ENCODE peak calls at places on chromosomes 12 and 14, in seven cellular contexts. One of them, this sample, is unnamed. For H3K4me1, the result is how much of the 10 kb centered on the place peaks cover.

GRCh38 chr12:49868952-49869815 is 26.3 kb upstream of the BCDIN3D start:
- DNase-seq in OCI-LY7: no peak
- DNase-seq in adipocyte: peak
- DNase-seq in tibial artery: peak
- DNase-seq in SJCRH30: peak
- DNase-seq in lower lobe of right lung: peak
- DNase-seq in iPS DF 6.9: no peak
- DNase-seq in this sample: peak

GRCh38 chr12:12776261-12776660 is 9.2 kb upstream of the APOLD1 start:
- DNase-seq in lower lobe of right lung: no peak
- DNase-seq in tibial artery: no peak
- DNase-seq in SJCRH30: no peak
- DNase-seq in adipocyte: no peak
- DNase-seq in OCI-LY7: peak
- DNase-seq in iPS DF 6.9: no peak
- DNase-seq in this sample: peak

GRCh38 chr12:40801861-40802260 is 109.6 kb downstream of the CNTN1 start:
- DNase-seq in lower lobe of right lung: no peak
- DNase-seq in tibial artery: no peak
- DNase-seq in OCI-LY7: no peak
- DNase-seq in SJCRH30: no peak
- DNase-seq in iPS DF 6.9: no peak
- DNase-seq in adipocyte: no peak
- DNase-seq in this sample: no peak

GRCh38 chr12:34602213-34602940 is 580.1 kb downstream of the ALG10 start:
- DNase-seq in iPS DF 6.9: no peak
- DNase-seq in SJCRH30: no peak
- DNase-seq in lower lobe of right lung: peak
- DNase-seq in tibial artery: peak
- DNase-seq in adipocyte: no peak
- DNase-seq in OCI-LY7: no peak
- DNase-seq in this sample: no peak

GRCh38 chr12:90216815-90217214 is 508.2 kb upstream of the ATP2B1 start:
- DNase-seq in tibial artery: no peak
- DNase-seq in OCI-LY7: no peak
- DNase-seq in iPS DF 6.9: no peak
- DNase-seq in lower lobe of right lung: no peak
- DNase-seq in SJCRH30: no peak
- DNase-seq in adipocyte: no peak
- DNase-seq in this sample: peak

GRCh38 chr12:95623554-95624170 is 72.4 kb upstream of the USP44 start:
- DNase-seq in adipocyte: peak
- DNase-seq in iPS DF 6.9: peak
- DNase-seq in OCI-LY7: peak
- DNase-seq in lower lobe of right lung: peak
- DNase-seq in tibial artery: peak
- DNase-seq in SJCRH30: peak
- DNase-seq in this sample: peak

GRCh38 chr14:103544627-103545218 is 15.7 kb downstream of the TRMT61A start:
- DNase-seq in OCI-LY7: no peak
- DNase-seq in tibial artery: peak
- DNase-seq in SJCRH30: no peak
- DNase-seq in iPS DF 6.9: no peak
- DNase-seq in lower lobe of right lung: no peak
- DNase-seq in adipocyte: no peak
- DNase-seq in this sample: no peak

GRCh38 chr14:80445605-80446004 is 234.3 kb upstream of the DIO2 start:
- DNase-seq in lower lobe of right lung: no peak
- DNase-seq in tibial artery: no peak
- DNase-seq in SJCRH30: no peak
- DNase-seq in iPS DF 6.9: no peak
- DNase-seq in OCI-LY7: no peak
- DNase-seq in adipocyte: no peak
- DNase-seq in this sample: no peak

GRCh38 chr14:94596361-94596760 is 15.1 kb downstream of the SERPINA5 start:
- DNase-seq in OCI-LY7: no peak
- DNase-seq in adipocyte: no peak
- DNase-seq in tibial artery: no peak
- DNase-seq in SJCRH30: no peak
- DNase-seq in iPS DF 6.9: no peak
- DNase-seq in lower lobe of right lung: no peak
- DNase-seq in this sample: no peak

GRCh38 chr12:117790948-117791347 is 177.8 kb downstream of the KSR2 start:
- DNase-seq in lower lobe of right lung: no peak
- DNase-seq in tibial artery: no peak
- DNase-seq in iPS DF 6.9: no peak
- DNase-seq in SJCRH30: no peak
- DNase-seq in OCI-LY7: no peak
- DNase-seq in adipocyte: no peak
- DNase-seq in this sample: no peak

GRCh38 chr12:26346748-26347147 is 151.4 kb downstream of the SSPN start:
- DNase-seq in adipocyte: peak
- DNase-seq in iPS DF 6.9: no peak
- DNase-seq in tibial artery: no peak
- DNase-seq in SJCRH30: no peak
- DNase-seq in OCI-LY7: no peak
- DNase-seq in lower lobe of right lung: no peak
- DNase-seq in this sample: no peak

GRCh38 chr12:89984846-89985245 is 276.2 kb upstream of the ATP2B1 start:
- DNase-seq in iPS DF 6.9: no peak
- DNase-seq in lower lobe of right lung: no peak
- DNase-seq in adipocyte: no peak
- DNase-seq in SJCRH30: no peak
- DNase-seq in OCI-LY7: no peak
- DNase-seq in tibial artery: no peak
- DNase-seq in this sample: no peak

GRCh38 chr12:87200289-87200979 is 828.8 kb downstream of the C12orf50 start:
- DNase-seq in OCI-LY7: no peak
- DNase-seq in SJCRH30: no peak
- DNase-seq in lower lobe of right lung: no peak
- DNase-seq in iPS DF 6.9: no peak
- DNase-seq in adipocyte: no peak
- DNase-seq in tibial artery: no peak
- DNase-seq in this sample: no peak

GRCh38 chr12:59649203-59649602 is 53.4 kb downstream of the SLC16A7 start:
- DNase-seq in iPS DF 6.9: no peak
- DNase-seq in lower lobe of right lung: no peak
- DNase-seq in OCI-LY7: no peak
- DNase-seq in adipocyte: peak
- DNase-seq in SJCRH30: no peak
- DNase-seq in tibial artery: no peak
- DNase-seq in this sample: no peak

GRCh38 chr12:131261906-131262305 is 308.2 kb downstream of the ADGRD1 start:
- DNase-seq in SJCRH30: no peak
- DNase-seq in lower lobe of right lung: peak
- DNase-seq in iPS DF 6.9: no peak
- DNase-seq in tibial artery: no peak
- DNase-seq in OCI-LY7: no peak
- DNase-seq in adipocyte: no peak
- DNase-seq in this sample: no peak

GRCh38 chr12:1474567-1475153 is 119.7 kb downstream of the FBXL14 start:
- DNase-seq in OCI-LY7: no peak
- DNase-seq in iPS DF 6.9: no peak
- DNase-seq in lower lobe of right lung: no peak
- DNase-seq in SJCRH30: peak
- DNase-seq in adipocyte: peak
- DNase-seq in tibial artery: no peak
- DNase-seq in this sample: peak

GRCh38 chr12:81143057-81143456 is 65.2 kb downstream of the ACSS3 start:
- DNase-seq in lower lobe of right lung: no peak
- DNase-seq in adipocyte: no peak
- DNase-seq in OCI-LY7: no peak
- DNase-seq in tibial artery: no peak
- DNase-seq in iPS DF 6.9: no peak
- DNase-seq in SJCRH30: no peak
- DNase-seq in this sample: no peak

DNA sequence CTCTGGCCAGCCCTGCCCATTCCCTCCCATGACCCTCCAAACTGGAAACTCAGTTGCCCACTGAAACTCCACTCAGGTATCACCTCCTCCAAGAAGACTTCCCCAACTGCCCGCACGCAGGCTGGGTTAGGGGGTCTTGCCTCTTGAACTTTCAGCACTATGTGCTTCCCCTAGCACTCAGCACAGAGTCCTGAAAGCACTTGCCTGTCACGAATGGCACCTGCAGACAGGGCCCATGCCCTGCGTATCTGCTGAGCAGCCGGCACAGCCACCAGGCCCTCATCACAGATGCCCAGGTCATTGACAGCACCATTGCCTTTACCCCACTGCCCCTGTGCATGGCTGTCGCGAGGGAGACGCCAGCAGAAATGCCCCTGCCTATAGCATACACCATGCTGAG is 11.2 kb downstream of the CCDC88C start:
- DNase-seq in adipocyte: no peak
- DNase-seq in tibial artery: no peak
- DNase-seq in lower lobe of right lung: no peak
- DNase-seq in iPS DF 6.9: no peak
- DNase-seq in SJCRH30: no peak
- DNase-seq in OCI-LY7: no peak
- DNase-seq in this sample: no peak
- H3K4me1 ChIP-seq in adipocyte: under half
- H3K4me1 ChIP-seq in tibial artery: under half
- H3K4me1 ChIP-seq in lower lobe of right lung: under half
- H3K4me1 ChIP-seq in iPS DF 6.9: under half
- H3K4me1 ChIP-seq in SJCRH30: under half
- H3K4me1 ChIP-seq in OCI-LY7: half or more
- H3K4me1 ChIP-seq in this sample: under half

DNA sequence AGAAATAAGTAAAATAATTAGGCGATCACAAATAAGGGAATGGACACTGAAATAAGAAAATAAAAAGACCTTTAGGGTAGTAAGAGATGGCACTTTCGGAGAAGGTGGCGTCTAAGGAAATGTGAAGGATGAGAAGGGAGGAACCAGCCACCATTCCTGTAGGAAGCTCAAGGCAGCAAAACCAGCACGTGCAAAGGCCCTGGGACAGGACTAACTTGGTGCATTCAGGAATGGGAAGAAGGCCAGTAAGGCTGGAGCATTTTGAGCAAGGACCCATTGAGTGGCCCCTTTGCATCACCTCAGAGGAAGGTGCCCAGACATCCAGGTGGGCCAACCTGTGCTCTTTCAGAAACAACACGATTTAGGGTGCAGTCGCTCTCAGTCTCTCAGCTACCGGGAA is 738 bp upstream of the VPS37B start:
- DNase-seq in lower lobe of right lung: no peak
- DNase-seq in SJCRH30: no peak
- DNase-seq in iPS DF 6.9: no peak
- DNase-seq in OCI-LY7: no peak
- DNase-seq in tibial artery: no peak
- DNase-seq in adipocyte: no peak
- DNase-seq in this sample: no peak
- H3K4me1 ChIP-seq in lower lobe of right lung: under half
- H3K4me1 ChIP-seq in SJCRH30: under half
- H3K4me1 ChIP-seq in iPS DF 6.9: under half
- H3K4me1 ChIP-seq in OCI-LY7: under half
- H3K4me1 ChIP-seq in tibial artery: under half
- H3K4me1 ChIP-seq in adipocyte: under half
- H3K4me1 ChIP-seq in this sample: under half

GRCh38 chr12:99553461-99553860 is 94.1 kb upstream of the GARIN6 start:
- DNase-seq in SJCRH30: no peak
- DNase-seq in lower lobe of right lung: no peak
- DNase-seq in iPS DF 6.9: no peak
- DNase-seq in adipocyte: peak
- DNase-seq in OCI-LY7: no peak
- DNase-seq in tibial artery: no peak
- DNase-seq in this sample: no peak

GRCh38 chr12:99558113-99558512 is 89.4 kb upstream of the GARIN6 start:
- DNase-seq in tibial artery: no peak
- DNase-seq in adipocyte: no peak
- DNase-seq in OCI-LY7: no peak
- DNase-seq in lower lobe of right lung: peak
- DNase-seq in SJCRH30: no peak
- DNase-seq in iPS DF 6.9: no peak
- DNase-seq in this sample: no peak
- H3K4me1 ChIP-seq in tibial artery: under half
- H3K4me1 ChIP-seq in adipocyte: under half
- H3K4me1 ChIP-seq in OCI-LY7: under half
- H3K4me1 ChIP-seq in lower lobe of right lung: under half
- H3K4me1 ChIP-seq in SJCRH30: under half
- H3K4me1 ChIP-seq in iPS DF 6.9: under half
- H3K4me1 ChIP-seq in this sample: under half

DNA sequence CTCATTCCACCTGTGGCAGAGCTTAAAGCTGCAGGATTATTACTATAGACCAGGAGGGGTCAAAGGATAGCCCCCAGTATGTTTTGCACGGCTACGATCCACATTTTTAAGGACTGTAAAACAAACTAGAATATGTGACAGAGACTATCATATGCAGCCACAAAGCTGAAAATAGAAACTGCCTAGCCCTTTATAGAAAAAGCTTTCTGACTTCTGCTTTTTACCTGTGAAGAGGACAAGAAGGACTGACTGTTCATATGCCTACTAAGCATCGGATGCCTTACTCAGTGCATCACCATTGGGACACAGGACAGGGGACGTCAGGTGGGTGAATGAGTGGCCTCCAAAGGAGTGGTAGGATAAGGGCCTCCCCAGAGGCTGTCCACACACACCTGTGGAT is 29.8 kb downstream of the SPTB start:
- DNase-seq in SJCRH30: no peak
- DNase-seq in adipocyte: no peak
- DNase-seq in lower lobe of right lung: no peak
- DNase-seq in tibial artery: no peak
- DNase-seq in OCI-LY7: no peak
- DNase-seq in iPS DF 6.9: no peak
- DNase-seq in this sample: no peak
- H3K4me1 ChIP-seq in SJCRH30: under half
- H3K4me1 ChIP-seq in adipocyte: under half
- H3K4me1 ChIP-seq in lower lobe of right lung: under half
- H3K4me1 ChIP-seq in tibial artery: under half
- H3K4me1 ChIP-seq in OCI-LY7: under half
- H3K4me1 ChIP-seq in iPS DF 6.9: under half
- H3K4me1 ChIP-seq in this sample: under half

DNA sequence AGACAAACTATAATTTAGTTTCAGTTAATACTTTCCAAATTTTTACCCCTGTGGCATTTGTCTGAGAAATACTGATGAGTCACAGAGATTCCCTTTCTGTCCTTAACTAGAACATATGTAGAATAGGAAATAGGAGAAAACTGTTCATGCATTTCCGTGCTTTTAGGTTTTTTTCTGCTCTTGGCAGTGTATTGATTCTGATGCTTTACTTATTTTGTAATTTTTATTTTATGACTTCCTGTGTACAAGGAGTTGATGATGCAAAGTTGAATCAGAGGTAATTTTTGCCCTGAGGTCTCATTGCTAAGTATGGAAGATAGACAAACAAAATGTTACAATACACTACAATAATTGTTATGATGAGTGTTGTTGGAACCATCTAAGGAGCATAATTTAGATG is 23.1 kb downstream of the MNAT1 start:
- DNase-seq in tibial artery: no peak
- DNase-seq in iPS DF 6.9: no peak
- DNase-seq in lower lobe of right lung: no peak
- DNase-seq in OCI-LY7: no peak
- DNase-seq in SJCRH30: no peak
- DNase-seq in adipocyte: peak
- DNase-seq in this sample: peak
- H3K4me1 ChIP-seq in tibial artery: under half
- H3K4me1 ChIP-seq in iPS DF 6.9: under half
- H3K4me1 ChIP-seq in lower lobe of right lung: under half
- H3K4me1 ChIP-seq in OCI-LY7: under half
- H3K4me1 ChIP-seq in SJCRH30: under half
- H3K4me1 ChIP-seq in adipocyte: half or more
- H3K4me1 ChIP-seq in this sample: under half

GRCh38 chr12:120834489-120835303 is 69.5 kb downstream of the SPPL3 start:
- DNase-seq in SJCRH30: no peak
- DNase-seq in tibial artery: no peak
- DNase-seq in lower lobe of right lung: no peak
- DNase-seq in adipocyte: no peak
- DNase-seq in OCI-LY7: no peak
- DNase-seq in iPS DF 6.9: no peak
- DNase-seq in this sample: no peak
- H3K4me1 ChIP-seq in SJCRH30: under half
- H3K4me1 ChIP-seq in tibial artery: half or more
- H3K4me1 ChIP-seq in lower lobe of right lung: half or more
- H3K4me1 ChIP-seq in adipocyte: under half
- H3K4me1 ChIP-seq in OCI-LY7: under half
- H3K4me1 ChIP-seq in iPS DF 6.9: under half
- H3K4me1 ChIP-seq in this sample: under half

This sample was measured in endothelial cell of umbilical vein.